ENCODE peak calls at places on chromosomes 5 and 9, in six cellular contexts. I is foreskin fibroblast; B is effector CD4-positive, alpha-beta T cell; E is GM23248; X is stomach; L is spleen. T is an unnamed sample.

GRCh38 chr5:167937628-167938000 is 353.8 kb upstream of the WWC1 start:
- DNase-seq in E (peak; percentile 53), B (no peak), X (no peak), I (no peak), L (no peak), T (no peak)

GRCh38 chr9:90449213-90449925 is 193.3 kb downstream of the DIRAS2 start:
- DNase-seq in L (no peak), I (no peak), X (no peak), B (no peak), E (no peak), T (no peak)

GRCh38 chr5:94245608-94246007 is 372.8 kb downstream of the KIAA0825 start:
- DNase-seq in L (no peak), B (no peak), I (peak; percentile 65), X (no peak), E (peak; percentile 64), T (no peak)

GRCh38 chr5:151028717-151029116 is 8.3 kb downstream of the GPX3 start:
- DNase-seq in X (no peak), I (no peak), E (no peak), B (no peak), L (no peak), T (no peak)

GRCh38 chr5:10140195-10140973 is 109.3 kb downstream of the ATPSCKMT start:
- DNase-seq in B (no peak), X (no peak), E (peak; percentile 36), I (peak; percentile 33), L (no peak), T (no peak)

GRCh38 chr9:76215066-76215465 is 179.2 kb downstream of the RFK start:
- DNase-seq in I (peak; percentile 93), E (peak; percentile 85), L (no peak), X (no peak), B (no peak), T (no peak)

GRCh38 chr5:178296066-178296465 is 63.5 kb upstream of the PHYKPL start:
- DNase-seq in E (no peak), B (no peak), X (no peak), I (no peak), L (peak; percentile 28), T (no peak)

GRCh38 chr9:72173080-72173479 is 23.8 kb downstream of the GDA start:
- DNase-seq in X (no peak), I (no peak), L (no peak), B (no peak), E (no peak), T (no peak)

GRCh38 chr5:68215888-68216736 is 556 bp downstream of the PIK3R1 start:
- DNase-seq in X (peak; percentile 48), B (peak; percentile 41), E (peak; percentile 81), L (peak; percentile 95), I (peak; percentile 60), T (peak; percentile 76)

GRCh38 chr5:159987031-159987674 is 21.8 kb upstream of the TTC1 start:
- DNase-seq in L (peak; percentile 95), X (peak; percentile 92), B (peak; percentile 54), E (peak; percentile 82), I (peak; percentile 85), T (peak; percentile 87)

GRCh38 chr9:81634915-81635516 is 54.3 kb downstream of the TLE1 start:
- DNase-seq in E (peak; percentile 50), I (peak; percentile 57), X (no peak), B (no peak), L (no peak), T (no peak)

GRCh38 chr9:72365525-72366256 is 683 bp upstream of the ZFAND5 start:
- DNase-seq in L (peak; percentile 95), B (peak; percentile 41), X (peak; percentile 85), E (peak; percentile 94), I (peak; percentile 93), T (peak; percentile 75)

GRCh38 chr5:133662578-133662977 is 50.2 kb upstream of the FSTL4 start:
- DNase-seq in L (no peak), X (no peak), I (no peak), B (no peak), E (no peak), T (no peak)

GRCh38 chr5:43895876-43896275 is 292.9 kb downstream of the NNT start:
- DNase-seq in L (no peak), E (no peak), B (no peak), X (no peak), I (peak; percentile 9), T (no peak)

GRCh38 chr5:108381034-108381954 is 604 bp downstream of the FBXL17 start:
- DNase-seq in I (peak; percentile 93), B (peak; percentile 73), L (peak; percentile 98), X (peak; percentile 84), E (peak; percentile 88), T (peak; percentile 68)

GRCh38 chr9:4073371-4073770 is 226.5 kb downstream of the GLIS3 start:
- DNase-seq in B (no peak), L (no peak), X (no peak), I (no peak), E (no peak), T (no peak)

GRCh38 chr5:61931236-61931635 is 374.8 kb upstream of the KIF2A start:
- DNase-seq in X (no peak), E (no peak), L (no peak), I (no peak), B (no peak), T (no peak)

GRCh38 chr9:87595605-87596004 is 97.9 kb downstream of the DAPK1 start:
- DNase-seq in I (no peak), L (no peak), X (peak; percentile 35), E (no peak), B (no peak), T (no peak)

GRCh38 chr9:137919649-137920101 is 42.1 kb downstream of the CACNA1B start:
- DNase-seq in X (no peak), I (no peak), E (no peak), L (no peak), B (no peak), T (no peak)

GRCh38 chr9:121942313-121942712 is 150.8 kb downstream of the TTLL11 start:
- DNase-seq in B (no peak), X (no peak), L (no peak), E (no peak), I (no peak), T (no peak)

GRCh38 chr5:759111-759741 is 25.3 kb downstream of the ZDHHC11B start:
- DNase-seq in I (no peak), B (peak; percentile 54), L (peak; percentile 63), X (peak; percentile 90), E (peak; percentile 39), T (no peak)

GRCh38 chr5:73928486-73928885 is 302.5 kb downstream of the ARHGEF28 start:
- DNase-seq in L (no peak), X (no peak), B (no peak), E (no peak), I (no peak), T (no peak)

GRCh38 chr5:172678902-172679301 is 37.8 kb downstream of the NEURL1B start:
- DNase-seq in I (no peak), L (peak; percentile 36), E (no peak), B (no peak), X (peak; percentile 63), T (no peak)

GRCh38 chr9:94952553-94953373 is 226.3 kb downstream of the AOPEP start:
- DNase-seq in X (no peak), I (no peak), L (no peak), E (peak; percentile 47), B (no peak), T (no peak)

GRCh38 chr9:137836831-137837241 is 40.7 kb upstream of the CACNA1B start:
- DNase-seq in I (no peak), E (no peak), X (no peak), L (no peak), B (no peak), T (no peak)

GRCh38 chr9:92723299-92723625 is 41.4 kb downstream of the BICD2 start:
- DNase-seq in X (no peak), I (peak; percentile 45), L (no peak), E (no peak), B (no peak), T (no peak)

GRCh38 chr9:130167927-130168326 is 4.3 kb upstream of the NCS1 start:
- DNase-seq in X (no peak), L (no peak), E (no peak), B (no peak), I (no peak), T (no peak)

GRCh38 chr9:132985489-132985888 is 7.0 kb downstream of the GFI1B start:
- DNase-seq in B (no peak), X (no peak), I (no peak), E (no peak), L (no peak), T (no peak)

GRCh38 chr5:54309751-54310432 is 481 bp downstream of the ARL15 start:
- DNase-seq in X (peak; percentile 45), L (peak; percentile 92), B (peak; percentile 13), I (peak; percentile 61), E (peak; percentile 62), T (peak; percentile 66)

GRCh38 chr5:69368458-69369368 is 607 bp downstream of the AK6 start:
- DNase-seq in B (peak; percentile 13), X (no peak), L (no peak), E (peak; percentile 60), I (no peak), T (no peak)

GRCh38 chr5:179243333-179243732 is 101.9 kb downstream of the ADAMTS2 start:
- DNase-seq in L (no peak), B (no peak), I (peak; percentile 83), X (no peak), E (peak; percentile 86), T (peak; percentile 5)

GRCh38 chr5:112491257-112491656 is 72.2 kb upstream of the EPB41L4A start:
- DNase-seq in B (no peak), I (peak; percentile 1), L (no peak), E (peak; percentile 8), X (no peak), T (no peak)

GRCh38 chr9:104835163-104835562 is 71.2 kb downstream of the NIPSNAP3B start:
- DNase-seq in B (no peak), X (no peak), L (no peak), E (peak; percentile 52), I (no peak), T (no peak)

GRCh38 chr9:18245911-18246310 is 228.0 kb upstream of the ADAMTSL1 start:
- DNase-seq in B (no peak), L (no peak), E (peak; percentile 53), X (no peak), I (peak; percentile 72), T (no peak)

GRCh38 chr9:115941561-115942315 is 211.9 kb upstream of the PAPPA start:
- DNase-seq in X (no peak), I (peak; percentile 70), E (peak; percentile 61), L (no peak), B (no peak), T (no peak)

GRCh38 chr5:850511-851006 is at the start of gene ZDHHC11:
- DNase-seq in X (peak; percentile 81), L (peak; percentile 76), B (no peak), I (no peak), E (no peak), T (peak; percentile 56)

GRCh38 chr5:174175869-174176268 is 130.4 kb downstream of the NSG2 start:
- DNase-seq in I (no peak), X (no peak), B (no peak), L (no peak), E (no peak), T (no peak)

GRCh38 chr5:151523335-151523734 is 67.8 kb downstream of the FAT2 start:
- DNase-seq in X (no peak), E (peak; percentile 75), I (peak; percentile 72), L (no peak), B (no peak), T (no peak)

T was measured in Peyer's patch.